ENCODE peak calls at places on chromosomes 1 and 21, in seven cellular contexts. One of them, this sample, is unnamed.

GRCh38 chr1:172623748-172624147 is 35.2 kb upstream of the FASLG start:
- DNase-seq in HFF-Myc: no peak
- DNase-seq in HAP-1: no peak
- DNase-seq in tibial artery: no peak
- DNase-seq in foreskin fibroblast: no peak
- DNase-seq in choroid plexus epithelial cell: no peak
- DNase-seq in left ventricle myocardium inferior: no peak
- DNase-seq in this sample: no peak

GRCh38 chr1:165914136-165914798 is 86.9 kb downstream of the UCK2 start:
- DNase-seq in HFF-Myc: peak
- DNase-seq in tibial artery: no peak
- DNase-seq in foreskin fibroblast: peak
- DNase-seq in HAP-1: peak
- DNase-seq in left ventricle myocardium inferior: no peak
- DNase-seq in choroid plexus epithelial cell: peak
- DNase-seq in this sample: no peak

GRCh38 chr1:111604931-111605330 is 14.7 kb upstream of the RAP1A start:
- DNase-seq in left ventricle myocardium inferior: no peak
- DNase-seq in tibial artery: no peak
- DNase-seq in HFF-Myc: no peak
- DNase-seq in choroid plexus epithelial cell: peak
- DNase-seq in foreskin fibroblast: peak
- DNase-seq in HAP-1: no peak
- DNase-seq in this sample: peak

GRCh38 chr21:44006656-44007055 is 5.5 kb upstream of the TRAPPC10 start:
- DNase-seq in foreskin fibroblast: no peak
- DNase-seq in left ventricle myocardium inferior: peak
- DNase-seq in choroid plexus epithelial cell: peak
- DNase-seq in HFF-Myc: no peak
- DNase-seq in HAP-1: no peak
- DNase-seq in tibial artery: no peak
- DNase-seq in this sample: peak

GRCh38 chr1:5386371-5386770 is 605.9 kb downstream of the NPHP4 start:
- DNase-seq in choroid plexus epithelial cell: no peak
- DNase-seq in HFF-Myc: no peak
- DNase-seq in left ventricle myocardium inferior: no peak
- DNase-seq in tibial artery: no peak
- DNase-seq in HAP-1: no peak
- DNase-seq in foreskin fibroblast: no peak
- DNase-seq in this sample: no peak

GRCh38 chr21:27722095-27722494 is 755.2 kb upstream of the ADAMTS5 start:
- DNase-seq in foreskin fibroblast: no peak
- DNase-seq in left ventricle myocardium inferior: no peak
- DNase-seq in HFF-Myc: no peak
- DNase-seq in tibial artery: no peak
- DNase-seq in HAP-1: no peak
- DNase-seq in choroid plexus epithelial cell: no peak
- DNase-seq in this sample: no peak

GRCh38 chr1:89566761-89567174 is 42.1 kb downstream of the LRRC8B start:
- DNase-seq in tibial artery: no peak
- DNase-seq in left ventricle myocardium inferior: peak
- DNase-seq in HFF-Myc: no peak
- DNase-seq in HAP-1: peak
- DNase-seq in choroid plexus epithelial cell: peak
- DNase-seq in foreskin fibroblast: no peak
- DNase-seq in this sample: no peak

GRCh38 chr1:230643887-230644286 is 1.6 kb downstream of the COG2 start:
- DNase-seq in left ventricle myocardium inferior: no peak
- DNase-seq in HFF-Myc: no peak
- DNase-seq in HAP-1: no peak
- DNase-seq in foreskin fibroblast: no peak
- DNase-seq in choroid plexus epithelial cell: peak
- DNase-seq in tibial artery: no peak
- DNase-seq in this sample: peak

GRCh38 chr1:30706528-30706927 is 16.9 kb downstream of the MATN1 start:
- DNase-seq in HFF-Myc: no peak
- DNase-seq in tibial artery: peak
- DNase-seq in HAP-1: no peak
- DNase-seq in choroid plexus epithelial cell: peak
- DNase-seq in foreskin fibroblast: peak
- DNase-seq in left ventricle myocardium inferior: peak
- DNase-seq in this sample: no peak

GRCh38 chr1:203290261-203291089 is 14.8 kb upstream of the BTG2 start:
- DNase-seq in tibial artery: peak
- DNase-seq in foreskin fibroblast: no peak
- DNase-seq in left ventricle myocardium inferior: peak
- DNase-seq in HFF-Myc: no peak
- DNase-seq in choroid plexus epithelial cell: peak
- DNase-seq in HAP-1: peak
- DNase-seq in this sample: no peak

GRCh38 chr1:229127301-229127700 is 143.6 kb upstream of the RAB4A start:
- DNase-seq in choroid plexus epithelial cell: peak
- DNase-seq in HAP-1: no peak
- DNase-seq in tibial artery: no peak
- DNase-seq in HFF-Myc: no peak
- DNase-seq in left ventricle myocardium inferior: no peak
- DNase-seq in foreskin fibroblast: no peak
- DNase-seq in this sample: no peak

GRCh38 chr1:22689505-22689904 is 21.1 kb upstream of the EPHB2 start:
- DNase-seq in left ventricle myocardium inferior: no peak
- DNase-seq in tibial artery: no peak
- DNase-seq in HAP-1: no peak
- DNase-seq in HFF-Myc: peak
- DNase-seq in choroid plexus epithelial cell: peak
- DNase-seq in foreskin fibroblast: peak
- DNase-seq in this sample: peak

GRCh38 chr1:166036092-166036491 is 130.7 kb downstream of the FAM78B start:
- DNase-seq in foreskin fibroblast: no peak
- DNase-seq in left ventricle myocardium inferior: no peak
- DNase-seq in tibial artery: no peak
- DNase-seq in choroid plexus epithelial cell: no peak
- DNase-seq in HFF-Myc: no peak
- DNase-seq in HAP-1: no peak
- DNase-seq in this sample: no peak

GRCh38 chr1:203207751-203208150 is 21.2 kb upstream of the CHI3L1 start:
- DNase-seq in tibial artery: peak
- DNase-seq in HFF-Myc: no peak
- DNase-seq in foreskin fibroblast: no peak
- DNase-seq in choroid plexus epithelial cell: no peak
- DNase-seq in HAP-1: no peak
- DNase-seq in left ventricle myocardium inferior: no peak
- DNase-seq in this sample: no peak

GRCh38 chr21:43318841-43319781 is 107.8 kb downstream of the SIK1 start:
- DNase-seq in HAP-1: no peak
- DNase-seq in tibial artery: no peak
- DNase-seq in HFF-Myc: no peak
- DNase-seq in left ventricle myocardium inferior: no peak
- DNase-seq in foreskin fibroblast: peak
- DNase-seq in choroid plexus epithelial cell: peak
- DNase-seq in this sample: no peak

GRCh38 chr1:217897121-217897520 is 266.0 kb downstream of the SPATA17 start:
- DNase-seq in tibial artery: no peak
- DNase-seq in left ventricle myocardium inferior: no peak
- DNase-seq in choroid plexus epithelial cell: no peak
- DNase-seq in HFF-Myc: no peak
- DNase-seq in HAP-1: no peak
- DNase-seq in foreskin fibroblast: no peak
- DNase-seq in this sample: no peak

GRCh38 chr1:32349211-32349708 is 13.0 kb downstream of the FAM229A start:
- DNase-seq in tibial artery: no peak
- DNase-seq in left ventricle myocardium inferior: peak
- DNase-seq in HFF-Myc: peak
- DNase-seq in choroid plexus epithelial cell: peak
- DNase-seq in HAP-1: no peak
- DNase-seq in foreskin fibroblast: peak
- DNase-seq in this sample: no peak

GRCh38 chr1:32352831-32353383 is 9.4 kb downstream of the FAM229A start:
- DNase-seq in foreskin fibroblast: no peak
- DNase-seq in HFF-Myc: no peak
- DNase-seq in HAP-1: no peak
- DNase-seq in left ventricle myocardium inferior: no peak
- DNase-seq in choroid plexus epithelial cell: peak
- DNase-seq in tibial artery: no peak
- DNase-seq in this sample: no peak

GRCh38 chr1:32351859-32352745 is 10.2 kb downstream of the FAM229A start:
- DNase-seq in choroid plexus epithelial cell: peak
- DNase-seq in tibial artery: peak
- DNase-seq in foreskin fibroblast: no peak
- DNase-seq in HFF-Myc: no peak
- DNase-seq in HAP-1: peak
- DNase-seq in left ventricle myocardium inferior: peak
- DNase-seq in this sample: no peak

GRCh38 chr1:32351077-32351858 is 11.0 kb downstream of the FAM229A start:
- DNase-seq in HFF-Myc: peak
- DNase-seq in tibial artery: peak
- DNase-seq in HAP-1: peak
- DNase-seq in choroid plexus epithelial cell: peak
- DNase-seq in left ventricle myocardium inferior: peak
- DNase-seq in foreskin fibroblast: peak
- DNase-seq in this sample: peak

DNA sequence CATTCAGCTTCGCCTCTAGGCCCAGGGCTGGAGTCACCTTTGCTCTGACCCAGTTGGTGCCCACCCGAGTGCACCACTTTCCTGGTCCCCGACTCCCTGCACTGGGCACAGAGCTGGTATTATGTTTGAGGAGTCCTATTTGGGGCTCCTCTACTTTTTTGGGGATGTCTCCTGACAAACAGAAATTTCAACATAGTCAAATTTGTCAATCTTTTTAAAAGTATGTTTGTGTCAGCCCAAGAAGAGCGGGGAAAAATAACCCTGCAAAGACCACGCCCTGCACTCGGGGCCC is 11.6 kb downstream of the FAM229A start:
- DNase-seq in HAP-1: no peak
- DNase-seq in tibial artery: no peak
- DNase-seq in choroid plexus epithelial cell: no peak
- DNase-seq in foreskin fibroblast: no peak
- DNase-seq in HFF-Myc: no peak
- DNase-seq in left ventricle myocardium inferior: no peak
- DNase-seq in this sample: no peak
- H3K4me3 ChIP-seq in HAP-1: no peak
- H3K4me3 ChIP-seq in tibial artery: peak
- H3K4me3 ChIP-seq in choroid plexus epithelial cell: peak
- H3K4me3 ChIP-seq in foreskin fibroblast: no peak
- H3K4me3 ChIP-seq in HFF-Myc: no peak
- H3K4me3 ChIP-seq in left ventricle myocardium inferior: peak
- H3K4me3 ChIP-seq in this sample: peak

DNA sequence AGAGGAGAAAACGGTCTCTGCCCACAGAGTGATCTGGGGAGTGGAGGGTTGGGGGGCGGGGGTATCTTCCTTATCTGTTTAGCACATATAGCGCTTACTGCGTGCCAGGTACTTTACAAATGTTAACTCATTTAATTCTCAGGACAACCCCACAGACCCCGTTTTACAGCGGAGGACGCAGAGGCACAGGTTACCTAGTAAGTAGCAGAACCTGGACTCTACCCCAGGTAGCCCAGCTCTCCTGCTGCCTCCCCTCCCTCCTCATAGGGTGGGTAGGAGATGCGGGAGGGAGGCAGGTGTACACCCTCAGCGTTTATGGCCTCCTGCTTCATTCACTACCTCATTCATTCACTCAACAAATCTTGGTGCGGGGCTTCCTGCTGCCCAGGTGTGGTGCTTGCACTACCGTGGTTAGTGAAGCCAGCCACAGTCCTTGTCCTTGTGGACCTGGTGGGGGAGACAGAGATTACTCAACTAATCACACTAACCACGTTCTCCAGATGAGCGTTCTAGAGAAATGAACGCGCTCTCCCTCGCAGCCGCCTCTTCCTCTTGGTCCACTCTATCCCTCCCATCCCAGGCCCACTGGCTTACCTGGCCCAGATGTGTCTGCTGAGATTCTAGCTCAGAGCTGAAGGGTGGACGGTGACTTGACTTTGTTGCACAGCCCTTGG is 102.0 kb downstream of the IER5 start:
- DNase-seq in choroid plexus epithelial cell: no peak
- DNase-seq in HFF-Myc: no peak
- DNase-seq in left ventricle myocardium inferior: no peak
- DNase-seq in HAP-1: no peak
- DNase-seq in foreskin fibroblast: no peak
- DNase-seq in tibial artery: no peak
- DNase-seq in this sample: no peak
- H3K4me3 ChIP-seq in choroid plexus epithelial cell: no peak
- H3K4me3 ChIP-seq in HFF-Myc: no peak
- H3K4me3 ChIP-seq in left ventricle myocardium inferior: peak
- H3K4me3 ChIP-seq in HAP-1: peak
- H3K4me3 ChIP-seq in foreskin fibroblast: peak
- H3K4me3 ChIP-seq in tibial artery: no peak
- H3K4me3 ChIP-seq in this sample: no peak

GRCh38 chr1:167546935-167547334 is 6.6 kb downstream of the CREG1 start:
- DNase-seq in HFF-Myc: no peak
- DNase-seq in choroid plexus epithelial cell: no peak
- DNase-seq in tibial artery: no peak
- DNase-seq in foreskin fibroblast: no peak
- DNase-seq in left ventricle myocardium inferior: no peak
- DNase-seq in HAP-1: no peak
- DNase-seq in this sample: no peak

GRCh38 chr1:167554028-167554779 is 642 bp upstream of the CREG1 start:
- DNase-seq in left ventricle myocardium inferior: no peak
- DNase-seq in foreskin fibroblast: no peak
- DNase-seq in HAP-1: no peak
- DNase-seq in HFF-Myc: no peak
- DNase-seq in choroid plexus epithelial cell: no peak
- DNase-seq in tibial artery: no peak
- DNase-seq in this sample: no peak

GRCh38 chr1:167548059-167548932 is 5.3 kb downstream of the CREG1 start:
- DNase-seq in tibial artery: no peak
- DNase-seq in HFF-Myc: no peak
- DNase-seq in choroid plexus epithelial cell: peak
- DNase-seq in foreskin fibroblast: peak
- DNase-seq in left ventricle myocardium inferior: no peak
- DNase-seq in HAP-1: no peak
- DNase-seq in this sample: no peak

GRCh38 chr1:167553136-167554027 is at the start of gene CREG1:
- DNase-seq in tibial artery: peak
- DNase-seq in HAP-1: peak
- DNase-seq in choroid plexus epithelial cell: peak
- DNase-seq in foreskin fibroblast: peak
- DNase-seq in HFF-Myc: peak
- DNase-seq in left ventricle myocardium inferior: peak
- DNase-seq in this sample: no peak

DNA sequence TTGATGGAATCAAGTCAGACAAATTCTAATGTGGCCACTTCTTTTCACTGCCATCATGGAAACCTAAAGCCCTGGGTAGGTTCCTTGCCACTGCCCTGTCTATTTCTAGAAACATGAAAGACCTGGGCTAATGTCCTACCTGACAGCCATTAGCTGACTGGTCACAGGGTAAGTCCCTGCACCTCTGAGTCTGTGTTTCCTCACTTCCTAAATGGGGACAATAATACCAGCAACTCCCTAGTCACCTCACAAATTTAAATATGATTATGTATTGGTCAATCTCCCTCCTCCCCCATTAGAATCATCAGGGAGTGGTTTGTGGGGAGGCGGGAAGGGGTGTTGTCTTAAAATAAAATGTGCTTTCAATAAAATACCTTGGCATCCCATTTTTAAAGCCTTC is 2.2 kb downstream of the CREG1 start:
- DNase-seq in choroid plexus epithelial cell: no peak
- DNase-seq in HFF-Myc: no peak
- DNase-seq in left ventricle myocardium inferior: no peak
- DNase-seq in foreskin fibroblast: no peak
- DNase-seq in tibial artery: no peak
- DNase-seq in HAP-1: no peak
- DNase-seq in this sample: no peak
- H3K4me3 ChIP-seq in choroid plexus epithelial cell: no peak
- H3K4me3 ChIP-seq in HFF-Myc: no peak
- H3K4me3 ChIP-seq in left ventricle myocardium inferior: peak
- H3K4me3 ChIP-seq in foreskin fibroblast: no peak
- H3K4me3 ChIP-seq in tibial artery: no peak
- H3K4me3 ChIP-seq in HAP-1: no peak
- H3K4me3 ChIP-seq in this sample: no peak

GRCh38 chr1:28163496-28164120 is 12.9 kb downstream of the PTAFR start:
- DNase-seq in tibial artery: no peak
- DNase-seq in HAP-1: no peak
- DNase-seq in HFF-Myc: no peak
- DNase-seq in choroid plexus epithelial cell: peak
- DNase-seq in foreskin fibroblast: no peak
- DNase-seq in left ventricle myocardium inferior: no peak
- DNase-seq in this sample: no peak
- H3K4me3 ChIP-seq in tibial artery: no peak
- H3K4me3 ChIP-seq in HAP-1: no peak
- H3K4me3 ChIP-seq in HFF-Myc: no peak
- H3K4me3 ChIP-seq in choroid plexus epithelial cell: no peak
- H3K4me3 ChIP-seq in foreskin fibroblast: no peak
- H3K4me3 ChIP-seq in left ventricle myocardium inferior: no peak
- H3K4me3 ChIP-seq in this sample: no peak

This sample was measured in AG04449.